ENCODE peak calls at places on chromosomes 11 and 22, in five cellular contexts. D, I, V, K and C are unnamed samples.

GRCh38 chr11:28460348-28460747 is 352.2 kb downstream of the METTL15 start:
- DNase-seq in V (no peak), K (no peak), D (no peak), I (no peak), C (peak; percentile 64)

GRCh38 chr11:22169833-22170232 is 23.1 kb upstream of the ANO5 start:
- DNase-seq in I (peak; percentile 13), K (no peak), D (no peak), V (no peak), C (peak; percentile 0)

GRCh38 chr11:6251120-6251733 is 8.4 kb upstream of the CCKBR start:
- DNase-seq in D (peak; percentile 77), K (peak; percentile 64), V (peak; percentile 79), I (peak; percentile 74), C (peak; percentile 75)

GRCh38 chr11:34810107-34810562 is 106.0 kb downstream of the APIP start:
- DNase-seq in I (no peak), V (no peak), K (no peak), D (no peak), C (no peak)

GRCh38 chr11:40100204-40100603 is 1359.2 kb downstream of the LRRC4C start:
- DNase-seq in D (no peak), V (no peak), K (no peak), I (no peak), C (no peak)

GRCh38 chr22:49827307-49827852 is 293 bp downstream of the BRD1 start:
- DNase-seq in I (no peak), V (peak; percentile 77), D (peak; percentile 74), K (no peak), C (no peak)

GRCh38 chr11:114709960-114710359 is 31.6 kb downstream of the NXPE2 start:
- DNase-seq in I (no peak), V (no peak), K (no peak), D (no peak), C (no peak)

GRCh38 chr11:120494595-120494994 is 17.0 kb upstream of the GRIK4 start:
- DNase-seq in D (no peak), V (no peak), I (no peak), K (no peak), C (no peak)

GRCh38 chr22:38455530-38456271 is 702 bp upstream of the KCNJ4 start:
- DNase-seq in V (peak; percentile 86), I (no peak), K (no peak), D (peak; percentile 81), C (peak; percentile 26)

GRCh38 chr11:35523351-35523768 is 2.1 kb downstream of the PAMR1 start:
- DNase-seq in V (no peak), I (no peak), K (no peak), D (no peak), C (peak; percentile 62)

GRCh38 chr11:103993502-103993901 is 42.9 kb upstream of the DDI1 start:
- DNase-seq in V (no peak), D (no peak), I (no peak), K (no peak), C (peak; percentile 65)

GRCh38 chr22:45418056-45418769 is 4.7 kb downstream of the RIBC2 start:
- DNase-seq in I (no peak), K (no peak), V (no peak), D (no peak), C (no peak)

GRCh38 chr22:37739611-37740049 is 42.8 kb downstream of the TRIOBP start:
- DNase-seq in K (no peak), I (no peak), D (no peak), V (no peak), C (no peak)

GRCh38 chr22:17266261-17266971 is 47.2 kb upstream of the ADA2 start:
- DNase-seq in D (no peak), V (no peak), K (no peak), I (no peak), C (no peak)

GRCh38 chr22:44891791-44892190 is 118.0 kb downstream of the PHF21B start:
- DNase-seq in D (no peak), I (no peak), V (no peak), K (no peak), C (no peak)

GRCh38 chr11:43933226-43933607 is 9.2 kb upstream of the C11orf96 start:
- DNase-seq in D (no peak), K (no peak), I (no peak), V (no peak), C (no peak)

GRCh38 chr11:93285430-93285829 is 45.1 kb upstream of the DEUP1 start:
- DNase-seq in D (no peak), V (no peak), I (no peak), K (no peak), C (no peak)

GRCh38 chr11:11555228-11555627 is 66.6 kb downstream of the GALNT18 start:
- DNase-seq in K (no peak), D (no peak), I (no peak), V (peak; percentile 63), C (no peak)

GRCh38 chr11:123299721-123300120 is 104.7 kb upstream of the CLMP start:
- DNase-seq in V (no peak), I (no peak), D (no peak), K (no peak), C (no peak)

GRCh38 chr22:26550498-26551033 is 38.3 kb upstream of the TFIP11 start:
- DNase-seq in D (no peak), I (no peak), V (no peak), K (no peak), C (peak; percentile 98)

GRCh38 chr22:38069372-38070249 is 12.4 kb downstream of the PICK1 start:
- DNase-seq in V (peak; percentile 55), D (peak; percentile 61), I (peak; percentile 45), K (no peak), C (peak; percentile 29)

GRCh38 chr11:44623716-44624491 is 58.4 kb downstream of the CD82 start:
- DNase-seq in K (no peak), D (no peak), I (no peak), V (no peak), C (peak; percentile 43)

GRCh38 chr22:29615705-29616104 is 12.3 kb downstream of the NF2 start:
- DNase-seq in V (no peak), I (no peak), K (no peak), D (no peak), C (peak; percentile 46)

GRCh38 chr11:35711173-35711910 is 48.8 kb downstream of the TRIM44 start:
- DNase-seq in I (no peak), K (no peak), D (no peak), V (no peak), C (no peak)

GRCh38 chr11:62193954-62194353 is 3.9 kb downstream of the SCGB1D1 start:
- DNase-seq in I (no peak), V (no peak), K (no peak), D (peak; percentile 24), C (no peak)

DNA sequence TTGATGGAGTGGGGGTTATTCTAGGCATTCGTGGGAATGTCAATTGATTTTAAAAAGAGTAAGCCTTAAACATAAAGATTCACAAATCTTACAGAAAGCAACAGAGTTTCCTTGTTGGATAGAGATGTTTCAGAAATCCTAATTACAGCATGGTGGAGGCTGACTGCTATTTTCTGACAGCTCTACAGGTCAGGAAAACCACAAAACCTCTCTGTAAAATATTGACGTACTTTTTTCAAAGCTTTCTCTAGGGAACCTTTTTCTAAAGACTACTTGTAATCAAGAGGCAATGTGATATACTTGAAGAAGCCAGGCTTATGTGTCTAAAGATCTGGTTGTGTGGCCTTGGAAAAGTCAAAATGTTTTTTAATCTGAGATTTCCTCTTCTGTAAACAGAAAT is 9.1 kb upstream of the OR8B8 start:
- DNase-seq in I (no peak), D (no peak), K (no peak), V (no peak), C (no peak)
- TF ChIP-seq RAD21 in I (no peak), D (no peak), K (no peak), V (no peak), C (no peak)

GRCh38 chr22:36439481-36440271 is 41.8 kb downstream of the TXN2 start:
- DNase-seq in I (peak; percentile 55), V (peak; percentile 51), D (peak; percentile 62), K (no peak), C (peak; percentile 97)
- TF ChIP-seq RAD21 in I (no peak), V (no peak), D (no peak), K (no peak), C (no peak)

GRCh38 chr11:69684651-69685050 is 9.5 kb upstream of the LTO1 start:
- DNase-seq in D (no peak), K (no peak), V (no peak), I (no peak), C (no peak)

GRCh38 chr11:69685348-69685747 is 10.2 kb upstream of the LTO1 start:
- DNase-seq in D (no peak), I (no peak), K (no peak), V (no peak), C (no peak)

GRCh38 chr11:69682221-69682620 is 7.1 kb upstream of the LTO1 start:
- DNase-seq in I (no peak), K (no peak), V (no peak), D (no peak), C (no peak)

GRCh38 chr11:69682681-69683326 is 7.7 kb upstream of the LTO1 start:
- DNase-seq in D (no peak), I (no peak), K (no peak), V (no peak), C (no peak)

DNA sequence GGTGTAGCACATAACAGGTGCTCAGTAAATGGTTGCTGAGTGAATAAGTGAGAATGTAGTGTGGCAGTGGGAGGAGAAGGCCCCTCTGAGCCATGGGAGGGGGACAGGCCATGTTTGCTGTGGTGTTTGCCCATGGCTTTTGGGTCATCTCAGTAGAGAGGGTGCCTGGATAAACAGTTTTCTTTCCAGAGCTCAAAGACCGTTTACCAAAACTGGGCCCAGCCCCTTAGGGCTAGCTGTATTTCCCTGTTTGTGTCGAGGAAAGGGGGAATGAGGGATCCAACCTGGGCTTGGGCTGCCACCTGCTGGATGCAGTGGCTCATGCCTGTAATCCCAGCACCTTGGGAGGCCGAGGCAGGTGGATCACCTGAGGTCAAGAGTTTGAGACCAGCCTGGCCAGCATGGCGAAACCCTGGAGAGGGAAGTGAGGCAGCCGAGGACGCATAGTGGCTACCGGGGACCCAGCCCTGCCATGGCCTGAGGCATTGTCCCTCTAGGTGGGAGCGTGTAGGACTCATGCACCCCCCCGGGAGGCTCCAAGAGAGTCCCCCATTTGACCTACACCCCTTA is 8.7 kb upstream of the LTO1 start:
- DNase-seq in V (no peak), D (peak; percentile 44), K (no peak), I (peak; percentile 64), C (no peak)
- TF ChIP-seq RAD21 in V (peak; percentile 59), D (peak; percentile 79), K (peak; percentile 92), I (peak; percentile 89), C (peak; percentile 43)

GRCh38 chr11:117511981-117512448 is 184.4 kb downstream of the CEP164 start:
- DNase-seq in K (no peak), I (no peak), V (peak; percentile 54), D (no peak), C (no peak)

GRCh38 chr11:117510646-117511045 is 183.0 kb downstream of the CEP164 start:
- DNase-seq in K (no peak), D (no peak), V (no peak), I (no peak), C (no peak)

GRCh38 chr11:117511483-117511934 is 183.9 kb downstream of the CEP164 start:
- DNase-seq in D (no peak), V (peak; percentile 64), I (no peak), K (no peak), C (no peak)

GRCh38 chr11:117506856-117507425 is 179.3 kb downstream of the CEP164 start:
- DNase-seq in K (no peak), I (no peak), D (no peak), V (peak; percentile 83), C (no peak)

DNA sequence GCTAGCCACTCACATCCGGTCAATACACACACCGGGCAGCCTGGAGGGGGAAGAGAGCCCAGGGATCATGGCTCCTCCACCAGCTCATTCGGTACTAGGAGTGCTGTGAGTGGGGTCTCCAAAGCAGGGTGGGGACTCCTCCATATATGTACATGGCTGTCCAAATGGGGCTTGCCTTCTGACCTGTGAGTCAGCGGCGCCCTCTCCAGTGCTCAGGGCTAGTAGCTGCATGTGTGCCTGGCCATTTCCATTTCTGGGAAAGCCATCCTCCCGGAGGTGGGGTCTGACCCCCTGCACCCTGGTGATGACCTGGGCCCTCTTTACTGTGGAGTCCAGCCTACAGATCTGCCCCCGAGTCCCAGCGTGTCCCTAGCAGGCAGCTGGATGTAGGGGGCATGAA is 181.9 kb downstream of the CEP164 start:
- DNase-seq in K (no peak), I (no peak), V (no peak), D (no peak), C (no peak)
- TF ChIP-seq RAD21 in K (no peak), I (no peak), V (peak; percentile 44), D (no peak), C (no peak)